ENCODE peak calls at places on chromosome 12, in four cellular contexts. H, O, G and E are unnamed samples.

GRCh38 chr12:130127527-130127908 is 34.7 kb upstream of the FZD10 start:
- DNase-seq in H (peak; percentile 76), O (no peak), G (no peak), E (no peak)

GRCh38 chr12:104137175-104137901 is 672 bp downstream of the NFYB start:
- DNase-seq in H (peak; percentile 67), O (no peak), G (peak; percentile 33), E (peak; percentile 46)

GRCh38 chr12:115337693-115338543 is 653.9 kb upstream of the TBX3 start:
- DNase-seq in G (no peak), O (no peak), H (peak; percentile 71), E (peak; percentile 62)

GRCh38 chr12:107884769-107885694 is 110.5 kb downstream of the ASCL4 start:
- DNase-seq in H (no peak), O (peak; percentile 57), G (peak; percentile 41), E (peak; percentile 87)

GRCh38 chr12:93990832-93991748 is 157.3 kb upstream of the PLXNC1 start:
- DNase-seq in G (no peak), H (peak; percentile 62), O (peak; percentile 75), E (peak; percentile 66)

GRCh38 chr12:94561943-94562411 is 88.4 kb downstream of the TMCC3 start:
- DNase-seq in H (peak; percentile 83), O (peak; percentile 92), G (no peak), E (no peak)

GRCh38 chr12:52523825-52524224 is 3.6 kb upstream of the KRT5 start:
- DNase-seq in H (no peak), O (no peak), G (peak; percentile 5), E (no peak)

GRCh38 chr12:51171884-51172514 is 936 bp downstream of the TFCP2 start:
- DNase-seq in O (no peak), H (no peak), G (no peak), E (peak; percentile 44)

GRCh38 chr12:126369487-126370463 is 1304.5 kb downstream of the AACS start:
- DNase-seq in G (no peak), H (no peak), O (no peak), E (no peak)

GRCh38 chr12:43306066-43306465 is 245.9 kb downstream of the ADAMTS20 start:
- DNase-seq in G (no peak), H (peak; percentile 54), O (no peak), E (peak; percentile 31)

GRCh38 chr12:50074936-50075807 is 10.0 kb upstream of the SMARCD1 start:
- DNase-seq in O (peak; percentile 82), G (peak; percentile 83), H (peak; percentile 92), E (peak; percentile 91)

DNA sequence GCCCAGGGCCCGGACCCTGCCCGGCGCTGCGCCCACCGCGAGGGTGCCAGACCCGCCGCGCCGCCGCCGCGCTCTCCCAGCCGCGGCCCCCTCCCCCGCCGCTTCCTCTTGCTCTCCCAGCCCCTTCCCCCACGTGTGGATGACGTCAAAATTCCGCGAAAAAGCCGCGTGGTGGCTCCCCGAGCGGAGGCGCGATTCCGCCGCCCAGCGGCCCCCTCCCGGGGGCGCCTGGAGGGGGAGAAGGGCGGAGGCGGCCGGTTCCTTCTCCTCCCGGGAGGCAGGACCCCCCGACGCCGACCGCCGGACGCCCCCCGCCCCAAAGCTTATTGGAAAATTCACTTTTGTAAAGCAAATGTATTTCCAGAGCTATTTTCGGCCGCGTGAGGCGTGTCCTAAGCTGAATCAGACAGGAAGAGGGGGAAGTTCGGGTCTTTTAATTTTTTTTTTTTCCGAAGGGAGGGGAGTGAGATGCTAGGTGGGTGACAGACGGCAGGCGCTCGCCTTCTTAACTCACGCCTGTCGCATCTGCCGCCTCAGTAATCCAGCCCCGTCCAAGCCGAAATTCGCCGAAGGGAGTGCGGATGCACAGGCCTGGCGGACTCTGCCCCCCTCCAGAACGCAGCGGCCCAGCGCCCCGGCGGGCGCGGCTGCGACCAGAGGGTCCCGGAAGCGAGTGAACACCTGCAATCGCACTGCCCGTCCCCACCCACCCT is 4.1 kb upstream of the CCND2 start:
- DNase-seq in H (peak; percentile 84), G (peak; percentile 80), O (peak; percentile 75), E (peak; percentile 92)
- TF ChIP-seq CTCF in H (no peak), G (peak; percentile 30), O (peak; percentile 31), E (peak; percentile 42)

GRCh38 chr12:47942327-47943230 is 20.8 kb upstream of the TMEM106C start:
- DNase-seq in O (no peak), G (no peak), H (peak; percentile 58), E (no peak)
- TF ChIP-seq CTCF in O (no peak), G (no peak), H (no peak), E (no peak)

GRCh38 chr12:16063728-16064127 is 152.6 kb downstream of the DERA start:
- DNase-seq in G (no peak), O (no peak), H (no peak), E (no peak)
- TF ChIP-seq CTCF in G (no peak), O (no peak), H (no peak), E (no peak)

GRCh38 chr12:118430516-118430915 is 54.2 kb downstream of the SUDS3 start:
- DNase-seq in H (no peak), G (no peak), O (no peak), E (no peak)

GRCh38 chr12:118439068-118439467 is 62.7 kb downstream of the SUDS3 start:
- DNase-seq in H (no peak), O (no peak), G (no peak), E (no peak)

GRCh38 chr12:118436986-118437385 is 60.6 kb downstream of the SUDS3 start:
- DNase-seq in G (no peak), O (no peak), H (no peak), E (no peak)

GRCh38 chr12:118432812-118433540 is 56.6 kb downstream of the SUDS3 start:
- DNase-seq in O (no peak), G (no peak), H (no peak), E (peak; percentile 45)

DNA sequence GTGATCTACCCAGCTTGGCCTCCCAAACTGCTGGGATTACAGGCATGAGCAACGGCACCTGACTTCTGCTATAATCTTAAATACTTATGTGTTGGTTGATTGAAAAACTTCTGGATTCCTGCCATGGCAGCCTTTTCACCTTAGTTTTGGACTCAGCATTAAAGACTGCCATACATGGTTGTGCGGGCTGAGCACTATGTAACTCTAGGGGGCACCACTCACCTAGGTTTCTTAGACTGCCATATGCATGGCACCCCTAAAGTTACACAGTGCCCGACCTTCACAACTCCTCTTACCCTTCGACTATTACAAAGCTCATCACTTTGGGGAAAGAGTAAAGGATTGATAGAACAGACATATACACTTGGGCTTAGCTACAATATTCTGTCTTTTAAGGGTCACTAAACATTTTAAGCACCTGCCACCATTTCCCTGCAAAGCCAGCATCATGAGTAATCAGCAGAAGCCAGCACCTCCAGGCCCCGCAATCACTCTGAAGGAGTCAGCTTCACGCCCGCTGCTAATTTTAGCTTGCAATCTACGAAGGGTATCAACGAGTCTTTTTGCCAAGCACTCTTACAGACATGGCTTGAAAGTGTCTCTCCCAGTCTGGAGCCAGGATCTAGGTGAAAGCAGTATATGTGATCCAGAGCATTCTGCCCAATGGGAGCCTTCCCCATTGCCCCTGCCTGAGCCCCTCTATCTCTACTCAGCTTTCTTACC is 59.8 kb downstream of the SUDS3 start:
- DNase-seq in G (no peak), O (no peak), H (no peak), E (peak; percentile 7)
- TF ChIP-seq CTCF in G (peak; percentile 55), O (peak; percentile 46), H (peak; percentile 51), E (peak; percentile 26)

GRCh38 chr12:113314121-113314529 is 20.8 kb downstream of the SLC8B1 start:
- DNase-seq in G (no peak), H (no peak), O (no peak), E (no peak)

GRCh38 chr12:113315358-113315757 is 19.6 kb downstream of the SLC8B1 start:
- DNase-seq in G (no peak), O (no peak), H (no peak), E (no peak)

GRCh38 chr12:113306382-113306781 is 28.5 kb downstream of the SLC8B1 start:
- DNase-seq in H (no peak), O (no peak), G (no peak), E (no peak)

GRCh38 chr12:113305281-113305856 is 29.5 kb downstream of the SLC8B1 start:
- DNase-seq in G (no peak), O (peak; percentile 52), H (no peak), E (no peak)

DNA sequence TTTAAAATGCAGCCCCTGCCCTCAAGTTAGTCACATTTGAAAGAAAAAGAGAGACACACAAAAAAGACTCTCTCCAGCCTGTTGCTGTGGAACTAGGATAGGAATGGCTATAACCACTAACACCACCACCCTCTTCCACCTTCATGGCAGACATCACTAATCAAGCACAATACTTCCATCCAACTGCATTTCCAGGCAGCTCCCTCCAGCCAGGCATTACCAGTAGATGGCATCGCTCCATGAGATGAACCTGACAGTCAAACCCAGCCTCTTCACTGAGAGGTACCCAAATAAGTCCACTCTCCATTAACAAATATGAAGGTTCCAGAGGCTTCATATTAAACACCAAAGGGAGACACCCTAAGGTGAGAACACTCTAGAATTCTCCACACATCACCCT is 24.4 kb downstream of the SLC8B1 start:
- DNase-seq in G (no peak), H (no peak), O (no peak), E (no peak)
- TF ChIP-seq CTCF in G (no peak), H (no peak), O (no peak), E (no peak)